ENCODE peak calls at places on chromosomes 3 and 15, in four cellular contexts. H, T, X and E are unnamed samples.

GRCh38 chr3:37876279-37876678 is 14.6 kb downstream of the CTDSPL start:
- DNase-seq in H (no peak), T (no peak), X (no peak), E (no peak)

GRCh38 chr3:169365993-169366915 is 297.3 kb downstream of the MECOM start:
- DNase-seq in H (no peak), T (no peak), X (no peak), E (no peak)

GRCh38 chr15:78855746-78856145 is 16.9 kb upstream of the MORF4L1 start:
- DNase-seq in H (no peak), T (no peak), X (no peak), E (no peak)

GRCh38 chr3:50089603-50089945 is 855 bp downstream of the RBM5 start:
- DNase-seq in H (no peak), T (no peak), X (no peak), E (no peak)

GRCh38 chr3:171566803-171567422 is 106.7 kb upstream of the TNIK start:
- DNase-seq in H (peak), T (no peak), X (peak), E (peak)

GRCh38 chr15:84797212-84797611 is 19.9 kb upstream of the ALPK3 start:
- DNase-seq in H (no peak), T (no peak), X (no peak), E (no peak)

GRCh38 chr3:153356908-153357307 is 194.9 kb downstream of the RAP2B start:
- DNase-seq in H (no peak), T (no peak), X (no peak), E (no peak)

GRCh38 chr15:78050441-78050809 is 27.1 kb downstream of the TBC1D2B start:
- DNase-seq in H (no peak), T (no peak), X (no peak), E (no peak)

GRCh38 chr15:89785064-89785770 is 9.1 kb downstream of the MESP2 start:
- DNase-seq in H (no peak), T (no peak), X (no peak), E (no peak)

GRCh38 chr3:179949428-179949827 is 87.3 kb downstream of the PEX5L start:
- DNase-seq in H (peak), T (no peak), X (peak), E (no peak)

GRCh38 chr3:132183811-132184210 is 133.4 kb upstream of the ACP3 start:
- DNase-seq in H (no peak), T (no peak), X (no peak), E (no peak)

GRCh38 chr15:73797366-73798158 is 44.4 kb upstream of the INSYN1 start:
- DNase-seq in H (no peak), T (no peak), X (no peak), E (no peak)

GRCh38 chr15:40471105-40471777 is 457 bp downstream of the CHST14 start:
- DNase-seq in H (no peak), T (no peak), X (no peak), E (peak)